ENCODE peak calls at places on chromosomes 11 and 22, in seven cellular contexts. D is AG04449, X is fibroblast of mammary gland, B is lung, O is sigmoid colon, N is foreskin keratinocyte, J is esophagus muscularis mucosa. F is an unnamed sample.

GRCh38 chr22:37472418-37473006 is 13.7 kb downstream of the MFNG start:
- DNase-seq in D (no peak), X (peak; percentile 38), B (no peak), O (no peak), N (no peak), J (no peak), F (peak; percentile 67)

GRCh38 chr22:49551446-49551845 is 276.2 kb downstream of the BRD1 start:
- DNase-seq in D (no peak), X (no peak), B (no peak), O (no peak), N (no peak), J (no peak), F (no peak)

GRCh38 chr11:114846040-114846791 is 167.9 kb downstream of the NXPE2 start:
- DNase-seq in D (no peak), X (no peak), B (peak; percentile 35), O (no peak), N (no peak), J (peak; percentile 72), F (no peak)

GRCh38 chr22:44398791-44399190 is 86.0 kb upstream of the SHISAL1 start:
- DNase-seq in D (no peak), X (no peak), B (no peak), O (no peak), N (no peak), J (no peak), F (no peak)

GRCh38 chr11:103110406-103110805 is 1.2 kb downstream of the DYNC2H1 start:
- DNase-seq in D (peak; percentile 3), X (peak; percentile 65), B (no peak), O (no peak), N (peak; percentile 37), J (no peak), F (no peak)

GRCh38 chr11:66541892-66542291 is 4.0 kb downstream of the ZDHHC24 start:
- DNase-seq in D (no peak), X (no peak), B (no peak), O (no peak), N (no peak), J (no peak), F (no peak)

GRCh38 chr11:130839950-130840666 is 76.2 kb downstream of the SNX19 start:
- DNase-seq in D (no peak), X (peak; percentile 96), B (no peak), O (no peak), N (no peak), J (no peak), F (no peak)

GRCh38 chr22:21824439-21824912 is 43.0 kb downstream of the MAPK1 start:
- DNase-seq in D (no peak), X (no peak), B (no peak), O (no peak), N (no peak), J (no peak), F (no peak)

GRCh38 chr11:102010776-102011500 is 36.3 kb upstream of the CFAP300 start:
- DNase-seq in D (peak; percentile 36), X (peak; percentile 85), B (peak; percentile 81), O (no peak), N (peak; percentile 91), J (no peak), F (peak; percentile 67)

GRCh38 chr11:2741377-2742131 is 41.8 kb upstream of the KCNQ1OT1 start:
- DNase-seq in D (no peak), X (peak; percentile 83), B (no peak), O (peak; percentile 65), N (peak; percentile 16), J (no peak), F (no peak)

GRCh38 chr11:59188954-59189353 is 17.0 kb downstream of the DTX4 start:
- DNase-seq in D (no peak), X (no peak), B (no peak), O (no peak), N (no peak), J (no peak), F (no peak)

GRCh38 chr22:33018232-33018864 is 39.8 kb downstream of the SYN3 start:
- DNase-seq in D (no peak), X (peak; percentile 51), B (peak; percentile 61), O (no peak), N (peak; percentile 17), J (peak; percentile 5), F (peak; percentile 71)

GRCh38 chr22:23203452-23204124 is 23.3 kb downstream of the BCR start:
- DNase-seq in D (no peak), X (no peak), B (no peak), O (no peak), N (no peak), J (no peak), F (no peak)

GRCh38 chr11:86230921-86231320 is 13.6 kb upstream of the EED start:
- DNase-seq in D (no peak), X (no peak), B (no peak), O (no peak), N (peak; percentile 45), J (no peak), F (no peak)

GRCh38 chr22:46866591-46866990 is 104.1 kb downstream of the TBC1D22A start:
- DNase-seq in D (peak; percentile 82), X (peak; percentile 92), B (no peak), O (no peak), N (peak; percentile 98), J (no peak), F (no peak)

GRCh38 chr11:131109256-131109655 is 193.0 kb upstream of the SNX19 start:
- DNase-seq in D (peak; percentile 10), X (peak; percentile 53), B (no peak), O (no peak), N (peak; percentile 65), J (no peak), F (no peak)

GRCh38 chr11:114256176-114256897 is 39.9 kb upstream of the NNMT start:
- DNase-seq in D (no peak), X (no peak), B (no peak), O (peak; percentile 74), N (no peak), J (no peak), F (no peak)

GRCh38 chr22:47163481-47163875 is 401.0 kb downstream of the TBC1D22A start:
- DNase-seq in D (no peak), X (no peak), B (no peak), O (peak; percentile 46), N (no peak), J (no peak), F (no peak)

GRCh38 chr11:134173296-134173695 is 50.5 kb downstream of the NCAPD3 start:
- DNase-seq in D (no peak), X (no peak), B (no peak), O (no peak), N (no peak), J (no peak), F (no peak)

GRCh38 chr11:35167451-35167954 is 28.5 kb downstream of the CD44 start:
- DNase-seq in D (no peak), X (peak; percentile 66), B (no peak), O (peak; percentile 75), N (no peak), J (no peak), F (no peak)

GRCh38 chr22:29151316-29151715 is 54.4 kb upstream of the EMID1 start:
- DNase-seq in D (no peak), X (no peak), B (no peak), O (peak; percentile 26), N (no peak), J (no peak), F (peak; percentile 3)

GRCh38 chr11:10298342-10298741 is 4.3 kb upstream of the SBF2 start:
- DNase-seq in D (peak; percentile 81), X (peak; percentile 90), B (no peak), O (no peak), N (no peak), J (no peak), F (no peak)

GRCh38 chr11:69540118-69541000 is 58.9 kb downstream of the LINC01488 start:
- DNase-seq in D (no peak), X (no peak), B (no peak), O (peak; percentile 62), N (no peak), J (no peak), F (no peak)
- TF ChIP-seq CTCF in D (no peak), X (no peak), B (no peak), O (no peak), N (peak; percentile 2), J (no peak), F (no peak)

GRCh38 chr11:12290477-12290922 is 86.9 kb upstream of the PARVA start:
- DNase-seq in D (no peak), X (no peak), B (no peak), O (no peak), N (no peak), J (no peak), F (peak; percentile 15)

GRCh38 chr11:12289667-12290476 is 87.5 kb upstream of the PARVA start:
- DNase-seq in D (no peak), X (no peak), B (no peak), O (no peak), N (no peak), J (peak; percentile 91), F (peak; percentile 11)

GRCh38 chr11:12287374-12288211 is 89.8 kb upstream of the PARVA start:
- DNase-seq in D (peak; percentile 97), X (peak; percentile 99), B (peak; percentile 42), O (peak; percentile 93), N (peak; percentile 91), J (peak; percentile 91), F (peak; percentile 26)

GRCh38 chr11:12288212-12288933 is 89.0 kb upstream of the PARVA start:
- DNase-seq in D (peak; percentile 83), X (peak; percentile 96), B (peak; percentile 70), O (peak; percentile 94), N (peak; percentile 37), J (peak; percentile 93), F (peak; percentile 75)

GRCh38 chr11:12288934-12289666 is 88.3 kb upstream of the PARVA start:
- DNase-seq in D (no peak), X (no peak), B (no peak), O (no peak), N (no peak), J (no peak), F (no peak)
- TF ChIP-seq CTCF in D (no peak), X (no peak), B (no peak), O (no peak), N (no peak), J (peak; percentile 1), F (no peak)

GRCh38 chr11:469684-470667 is 19.9 kb downstream of the PTDSS2 start:
- DNase-seq in D (peak; percentile 37), X (peak; percentile 82), B (peak; percentile 75), O (peak; percentile 89), N (peak; percentile 11), J (no peak), F (peak; percentile 63)
- TF ChIP-seq CTCF in D (peak; percentile 5), X (peak; percentile 29), B (no peak), O (peak; percentile 26), N (peak; percentile 22), J (peak; percentile 21), F (peak; percentile 35)

GRCh38 chr11:77512092-77512491 is 38.2 kb upstream of the PAK1 start:
- DNase-seq in D (no peak), X (no peak), B (no peak), O (no peak), N (no peak), J (no peak), F (no peak)

GRCh38 chr11:77510095-77510494 is 36.2 kb upstream of the PAK1 start:
- DNase-seq in D (no peak), X (no peak), B (no peak), O (no peak), N (peak; percentile 66), J (no peak), F (no peak)

GRCh38 chr11:77506857-77507256 is 33.0 kb upstream of the PAK1 start:
- DNase-seq in D (no peak), X (no peak), B (no peak), O (no peak), N (peak; percentile 88), J (no peak), F (no peak)

GRCh38 chr11:77505956-77506355 is 32.1 kb upstream of the PAK1 start:
- DNase-seq in D (no peak), X (no peak), B (no peak), O (no peak), N (no peak), J (no peak), F (no peak)

GRCh38 chr11:77508031-77508430 is 34.1 kb upstream of the PAK1 start:
- DNase-seq in D (no peak), X (no peak), B (no peak), O (no peak), N (no peak), J (no peak), F (no peak)
- TF ChIP-seq CTCF in D (no peak), X (peak; percentile 1), B (no peak), O (no peak), N (peak; percentile 13), J (no peak), F (no peak)

F was measured in stomach.